ENCODE peak calls at places on chromosomes 5 and 9, in eight cellular contexts. One of them, this sample, is unnamed.

GRCh38 chr5:15254607-15255006 is 245.4 kb upstream of the FBXL7 start:
- DNase-seq in tibial artery: no peak
- DNase-seq in neural progenitor cell: no peak
- DNase-seq in CD4-positive, alpha-beta memory T cell: no peak
- DNase-seq in testis: no peak
- DNase-seq in psoas muscle: no peak
- DNase-seq in left ventricle myocardium inferior: no peak
- DNase-seq in bronchial epithelial cell: no peak
- DNase-seq in this sample: no peak

GRCh38 chr9:131838581-131839280 is 98.9 kb upstream of the RAPGEF1 start:
- DNase-seq in tibial artery: no peak
- DNase-seq in neural progenitor cell: peak; percentile 34
- DNase-seq in CD4-positive, alpha-beta memory T cell: no peak
- DNase-seq in testis: no peak
- DNase-seq in psoas muscle: no peak
- DNase-seq in left ventricle myocardium inferior: no peak
- DNase-seq in bronchial epithelial cell: no peak
- DNase-seq in this sample: peak; percentile 82

GRCh38 chr9:117403403-117403811 is 11.4 kb downstream of the ASTN2 start:
- DNase-seq in tibial artery: no peak
- DNase-seq in neural progenitor cell: no peak
- DNase-seq in CD4-positive, alpha-beta memory T cell: no peak
- DNase-seq in testis: peak; percentile 20
- DNase-seq in psoas muscle: no peak
- DNase-seq in left ventricle myocardium inferior: no peak
- DNase-seq in bronchial epithelial cell: no peak
- DNase-seq in this sample: no peak

GRCh38 chr9:22244141-22245011 is 202.2 kb upstream of the DMRTA1 start:
- DNase-seq in tibial artery: no peak
- DNase-seq in neural progenitor cell: peak; percentile 53
- DNase-seq in CD4-positive, alpha-beta memory T cell: peak; percentile 30
- DNase-seq in testis: peak; percentile 21
- DNase-seq in psoas muscle: no peak
- DNase-seq in left ventricle myocardium inferior: no peak
- DNase-seq in bronchial epithelial cell: peak; percentile 71
- DNase-seq in this sample: peak; percentile 21

GRCh38 chr9:127144670-127145458 is 22.4 kb upstream of the ANGPTL2 start:
- DNase-seq in tibial artery: no peak
- DNase-seq in neural progenitor cell: no peak
- DNase-seq in CD4-positive, alpha-beta memory T cell: no peak
- DNase-seq in testis: peak; percentile 13
- DNase-seq in psoas muscle: peak; percentile 52
- DNase-seq in left ventricle myocardium inferior: peak; percentile 59
- DNase-seq in bronchial epithelial cell: no peak
- DNase-seq in this sample: no peak

GRCh38 chr5:851553-851952 is 767 bp upstream of the ZDHHC11 start:
- DNase-seq in tibial artery: peak; percentile 17
- DNase-seq in neural progenitor cell: no peak
- DNase-seq in CD4-positive, alpha-beta memory T cell: no peak
- DNase-seq in testis: no peak
- DNase-seq in psoas muscle: peak; percentile 6
- DNase-seq in left ventricle myocardium inferior: peak; percentile 9
- DNase-seq in bronchial epithelial cell: no peak
- DNase-seq in this sample: no peak

GRCh38 chr9:14180077-14180941 is 133.6 kb downstream of the NFIB start:
- DNase-seq in tibial artery: no peak
- DNase-seq in neural progenitor cell: no peak
- DNase-seq in CD4-positive, alpha-beta memory T cell: no peak
- DNase-seq in testis: peak; percentile 53
- DNase-seq in psoas muscle: no peak
- DNase-seq in left ventricle myocardium inferior: peak; percentile 41
- DNase-seq in bronchial epithelial cell: no peak
- DNase-seq in this sample: no peak

GRCh38 chr9:18393340-18394130 is 80.4 kb upstream of the ADAMTSL1 start:
- DNase-seq in tibial artery: peak; percentile 27
- DNase-seq in neural progenitor cell: no peak
- DNase-seq in CD4-positive, alpha-beta memory T cell: no peak
- DNase-seq in testis: peak; percentile 82
- DNase-seq in psoas muscle: no peak
- DNase-seq in left ventricle myocardium inferior: no peak
- DNase-seq in bronchial epithelial cell: peak; percentile 99
- DNase-seq in this sample: no peak

GRCh38 chr5:160269017-160269416 is 39.7 kb downstream of the FABP6 start:
- DNase-seq in tibial artery: peak; percentile 78
- DNase-seq in neural progenitor cell: no peak
- DNase-seq in CD4-positive, alpha-beta memory T cell: no peak
- DNase-seq in testis: peak; percentile 80
- DNase-seq in psoas muscle: peak; percentile 79
- DNase-seq in left ventricle myocardium inferior: peak; percentile 90
- DNase-seq in bronchial epithelial cell: peak; percentile 51
- DNase-seq in this sample: no peak

GRCh38 chr9:79670269-79670961 is 98.7 kb downstream of the TLE4 start:
- DNase-seq in tibial artery: no peak
- DNase-seq in neural progenitor cell: no peak
- DNase-seq in CD4-positive, alpha-beta memory T cell: no peak
- DNase-seq in testis: no peak
- DNase-seq in psoas muscle: no peak
- DNase-seq in left ventricle myocardium inferior: no peak
- DNase-seq in bronchial epithelial cell: peak; percentile 100
- DNase-seq in this sample: no peak

GRCh38 chr9:14692536-14692917 is 705 bp downstream of the ZDHHC21 start:
- DNase-seq in tibial artery: no peak
- DNase-seq in neural progenitor cell: no peak
- DNase-seq in CD4-positive, alpha-beta memory T cell: no peak
- DNase-seq in testis: no peak
- DNase-seq in psoas muscle: no peak
- DNase-seq in left ventricle myocardium inferior: no peak
- DNase-seq in bronchial epithelial cell: no peak
- DNase-seq in this sample: no peak

GRCh38 chr5:17359451-17359965 is 138.5 kb upstream of the TAF11L2 start:
- DNase-seq in tibial artery: no peak
- DNase-seq in neural progenitor cell: no peak
- DNase-seq in CD4-positive, alpha-beta memory T cell: no peak
- DNase-seq in testis: no peak
- DNase-seq in psoas muscle: no peak
- DNase-seq in left ventricle myocardium inferior: no peak
- DNase-seq in bronchial epithelial cell: peak; percentile 92
- DNase-seq in this sample: no peak

GRCh38 chr9:112174223-112174964 is 703 bp downstream of the SUSD1 start:
- DNase-seq in tibial artery: no peak
- DNase-seq in neural progenitor cell: peak; percentile 50
- DNase-seq in CD4-positive, alpha-beta memory T cell: peak; percentile 83
- DNase-seq in testis: peak; percentile 73
- DNase-seq in psoas muscle: peak; percentile 70
- DNase-seq in left ventricle myocardium inferior: peak; percentile 74
- DNase-seq in bronchial epithelial cell: peak; percentile 57
- DNase-seq in this sample: peak; percentile 84

GRCh38 chr5:167049043-167049663 is 1242.3 kb upstream of the WWC1 start:
- DNase-seq in tibial artery: no peak
- DNase-seq in neural progenitor cell: peak; percentile 71
- DNase-seq in CD4-positive, alpha-beta memory T cell: no peak
- DNase-seq in testis: peak; percentile 71
- DNase-seq in psoas muscle: no peak
- DNase-seq in left ventricle myocardium inferior: no peak
- DNase-seq in bronchial epithelial cell: peak; percentile 58
- DNase-seq in this sample: peak; percentile 16

GRCh38 chr5:169860585-169860984 is 119.7 kb downstream of the INSYN2B start:
- DNase-seq in tibial artery: no peak
- DNase-seq in neural progenitor cell: no peak
- DNase-seq in CD4-positive, alpha-beta memory T cell: no peak
- DNase-seq in testis: no peak
- DNase-seq in psoas muscle: no peak
- DNase-seq in left ventricle myocardium inferior: no peak
- DNase-seq in bronchial epithelial cell: no peak
- DNase-seq in this sample: no peak

GRCh38 chr9:97880336-97880735 is 27.3 kb downstream of the FOXE1 start:
- DNase-seq in tibial artery: no peak
- DNase-seq in neural progenitor cell: no peak
- DNase-seq in CD4-positive, alpha-beta memory T cell: no peak
- DNase-seq in testis: no peak
- DNase-seq in psoas muscle: no peak
- DNase-seq in left ventricle myocardium inferior: no peak
- DNase-seq in bronchial epithelial cell: no peak
- DNase-seq in this sample: no peak

GRCh38 chr9:72823971-72824370 is 128.9 kb downstream of the ALDH1A1 start:
- DNase-seq in tibial artery: no peak
- DNase-seq in neural progenitor cell: no peak
- DNase-seq in CD4-positive, alpha-beta memory T cell: no peak
- DNase-seq in testis: no peak
- DNase-seq in psoas muscle: no peak
- DNase-seq in left ventricle myocardium inferior: no peak
- DNase-seq in bronchial epithelial cell: no peak
- DNase-seq in this sample: no peak

GRCh38 chr5:102481044-102481715 is 17.6 kb downstream of the SLCO6A1 start:
- DNase-seq in tibial artery: no peak
- DNase-seq in neural progenitor cell: no peak
- DNase-seq in CD4-positive, alpha-beta memory T cell: no peak
- DNase-seq in testis: no peak
- DNase-seq in psoas muscle: no peak
- DNase-seq in left ventricle myocardium inferior: no peak
- DNase-seq in bronchial epithelial cell: no peak
- DNase-seq in this sample: no peak

GRCh38 chr5:102483736-102484135 is 15.1 kb downstream of the SLCO6A1 start:
- DNase-seq in tibial artery: no peak
- DNase-seq in neural progenitor cell: no peak
- DNase-seq in CD4-positive, alpha-beta memory T cell: no peak
- DNase-seq in testis: no peak
- DNase-seq in psoas muscle: no peak
- DNase-seq in left ventricle myocardium inferior: no peak
- DNase-seq in bronchial epithelial cell: peak; percentile 27
- DNase-seq in this sample: no peak
- H3K4me3 ChIP-seq in tibial artery: no peak overlapping the region
- H3K4me3 ChIP-seq in neural progenitor cell: no peak overlapping the region
- H3K4me3 ChIP-seq in CD4-positive, alpha-beta memory T cell: no peak overlapping the region
- H3K4me3 ChIP-seq in testis: no peak overlapping the region
- H3K4me3 ChIP-seq in psoas muscle: no peak overlapping the region
- H3K4me3 ChIP-seq in left ventricle myocardium inferior: no peak overlapping the region
- H3K4me3 ChIP-seq in bronchial epithelial cell: no peak overlapping the region
- H3K4me3 ChIP-seq in this sample: no peak overlapping the region

DNA sequence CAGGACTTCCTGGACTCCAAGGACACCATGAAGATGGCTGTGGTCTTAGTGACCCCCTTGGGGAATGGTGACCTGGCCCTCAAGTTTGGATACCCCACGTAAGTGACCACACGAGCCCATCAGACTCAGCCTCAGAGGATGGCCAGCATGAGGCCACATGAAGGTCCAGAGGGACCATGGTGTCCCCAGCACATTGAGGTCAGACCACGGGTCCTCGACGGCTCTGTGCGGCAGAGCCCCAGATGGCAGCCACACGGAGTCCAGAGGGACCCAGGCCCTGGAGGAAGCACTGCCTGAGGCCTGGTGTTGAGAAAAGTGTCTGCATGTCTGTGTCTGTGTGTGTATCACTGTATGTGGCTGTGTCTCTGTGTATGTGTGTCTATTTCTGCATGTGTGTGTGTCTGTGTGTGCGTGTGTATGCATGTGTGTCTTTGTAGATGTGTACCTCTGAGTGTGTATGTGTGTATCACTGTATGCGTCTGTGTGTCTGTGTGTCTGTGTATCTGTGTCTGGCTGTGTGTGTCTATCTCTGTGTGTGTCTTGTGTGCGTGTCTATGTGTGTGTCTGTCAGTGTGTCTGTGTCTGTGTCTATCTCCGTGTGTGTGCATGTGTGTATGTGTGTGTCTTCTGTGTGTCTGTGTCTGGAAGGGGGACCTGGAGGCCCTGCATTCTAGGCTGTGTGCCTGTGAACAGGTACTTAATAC is 970 bp downstream of the LCNL1 start:
- DNase-seq in tibial artery: no peak
- DNase-seq in neural progenitor cell: no peak
- DNase-seq in CD4-positive, alpha-beta memory T cell: no peak
- DNase-seq in testis: no peak
- DNase-seq in psoas muscle: no peak
- DNase-seq in left ventricle myocardium inferior: no peak
- DNase-seq in bronchial epithelial cell: no peak
- DNase-seq in this sample: no peak
- H3K27me3 ChIP-seq in tibial artery: no peaks in the 10 kb centered on the region
- H3K27me3 ChIP-seq in neural progenitor cell: peaks cover 29% of the 10 kb centered on the region
- H3K27me3 ChIP-seq in CD4-positive, alpha-beta memory T cell: peaks cover 5% of the 10 kb centered on the region
- H3K27me3 ChIP-seq in testis: no peaks in the 10 kb centered on the region
- H3K27me3 ChIP-seq in psoas muscle: peaks cover 16% of the 10 kb centered on the region
- H3K27me3 ChIP-seq in left ventricle myocardium inferior: peaks cover 15% of the 10 kb centered on the region
- H3K27me3 ChIP-seq in bronchial epithelial cell: peaks cover 10% of the 10 kb centered on the region
- H3K27me3 ChIP-seq in this sample: peaks cover 10% of the 10 kb centered on the region

GRCh38 chr9:135706288-135706687 is 4.3 kb downstream of the KCNT1 start:
- DNase-seq in tibial artery: no peak
- DNase-seq in neural progenitor cell: no peak
- DNase-seq in CD4-positive, alpha-beta memory T cell: no peak
- DNase-seq in testis: no peak
- DNase-seq in psoas muscle: no peak
- DNase-seq in left ventricle myocardium inferior: no peak
- DNase-seq in bronchial epithelial cell: no peak
- DNase-seq in this sample: no peak

GRCh38 chr9:135705376-135705775 is 3.4 kb downstream of the KCNT1 start:
- DNase-seq in tibial artery: no peak
- DNase-seq in neural progenitor cell: no peak
- DNase-seq in CD4-positive, alpha-beta memory T cell: no peak
- DNase-seq in testis: peak; percentile 76
- DNase-seq in psoas muscle: no peak
- DNase-seq in left ventricle myocardium inferior: peak; percentile 27
- DNase-seq in bronchial epithelial cell: no peak
- DNase-seq in this sample: no peak

GRCh38 chr9:135711411-135711810 is 9.4 kb downstream of the KCNT1 start:
- DNase-seq in tibial artery: no peak
- DNase-seq in neural progenitor cell: no peak
- DNase-seq in CD4-positive, alpha-beta memory T cell: no peak
- DNase-seq in testis: no peak
- DNase-seq in psoas muscle: no peak
- DNase-seq in left ventricle myocardium inferior: no peak
- DNase-seq in bronchial epithelial cell: no peak
- DNase-seq in this sample: no peak

GRCh38 chr9:135707449-135708138 is 5.6 kb downstream of the KCNT1 start:
- DNase-seq in tibial artery: no peak
- DNase-seq in neural progenitor cell: no peak
- DNase-seq in CD4-positive, alpha-beta memory T cell: no peak
- DNase-seq in testis: peak; percentile 47
- DNase-seq in psoas muscle: no peak
- DNase-seq in left ventricle myocardium inferior: no peak
- DNase-seq in bronchial epithelial cell: no peak
- DNase-seq in this sample: no peak

GRCh38 chr9:135708164-135708563 is 6.2 kb downstream of the KCNT1 start:
- DNase-seq in tibial artery: no peak
- DNase-seq in neural progenitor cell: no peak
- DNase-seq in CD4-positive, alpha-beta memory T cell: no peak
- DNase-seq in testis: no peak
- DNase-seq in psoas muscle: no peak
- DNase-seq in left ventricle myocardium inferior: no peak
- DNase-seq in bronchial epithelial cell: no peak
- DNase-seq in this sample: no peak
- H3K4me3 ChIP-seq in tibial artery: no peak overlapping the region
- H3K4me3 ChIP-seq in neural progenitor cell: no peak overlapping the region
- H3K4me3 ChIP-seq in CD4-positive, alpha-beta memory T cell: no peak overlapping the region
- H3K4me3 ChIP-seq in testis: no peak overlapping the region
- H3K4me3 ChIP-seq in psoas muscle: no peak overlapping the region
- H3K4me3 ChIP-seq in left ventricle myocardium inferior: no peak overlapping the region
- H3K4me3 ChIP-seq in bronchial epithelial cell: no peak overlapping the region
- H3K4me3 ChIP-seq in this sample: no peak overlapping the region

DNA sequence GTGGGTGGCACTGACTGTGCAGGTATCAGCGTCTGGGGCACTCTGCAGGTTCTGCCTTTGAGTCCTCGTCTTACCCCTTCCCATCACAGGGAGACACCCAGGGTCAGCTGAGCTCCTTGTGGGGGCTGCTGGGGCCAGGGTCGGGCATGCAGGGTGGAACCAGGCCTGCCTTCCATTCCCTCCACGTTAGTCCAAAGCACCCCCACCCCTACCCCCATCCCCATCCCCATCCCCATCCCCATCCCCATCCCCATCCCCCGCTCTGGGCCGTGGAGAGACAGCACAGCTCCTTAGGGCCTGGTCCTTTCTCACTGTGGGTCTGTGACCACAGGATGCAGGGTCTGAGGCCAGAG is 1.6 kb upstream of the PITX1 start:
- DNase-seq in tibial artery: no peak
- DNase-seq in neural progenitor cell: no peak
- DNase-seq in CD4-positive, alpha-beta memory T cell: no peak
- DNase-seq in testis: no peak
- DNase-seq in psoas muscle: no peak
- DNase-seq in left ventricle myocardium inferior: no peak
- DNase-seq in bronchial epithelial cell: no peak
- DNase-seq in this sample: no peak
- H3K27me3 ChIP-seq in tibial artery: no peaks in the 10 kb centered on the region
- H3K27me3 ChIP-seq in neural progenitor cell: peaks cover 100% of the 10 kb centered on the region
- H3K27me3 ChIP-seq in CD4-positive, alpha-beta memory T cell: peaks cover 33% of the 10 kb centered on the region
- H3K27me3 ChIP-seq in testis: no peaks in the 10 kb centered on the region
- H3K27me3 ChIP-seq in psoas muscle: peaks cover 7% of the 10 kb centered on the region
- H3K27me3 ChIP-seq in left ventricle myocardium inferior: peaks cover 100% of the 10 kb centered on the region
- H3K27me3 ChIP-seq in bronchial epithelial cell: peaks cover 15% of the 10 kb centered on the region
- H3K27me3 ChIP-seq in this sample: peaks cover 97% of the 10 kb centered on the region